ENCODE peak calls at places on chromosomes 1 and 21, in six cellular contexts. N, G, S, D, I and R are unnamed samples.

GRCh38 chr1:29379438-29380073 is 143.2 kb downstream of the PTPRU start:
- DNase-seq in G (peak; percentile 55), D (peak; percentile 44), N (peak; percentile 63), I (peak; percentile 72), S (peak; percentile 38), R (peak; percentile 6)

GRCh38 chr1:239387304-239388231 is 1.2 kb downstream of the CHRM3 start:
- DNase-seq in G (peak; percentile 16), N (no peak), D (no peak), S (no peak), I (peak; percentile 64), R (no peak)

GRCh38 chr1:245969274-245969673 is 537.8 kb downstream of the SMYD3 start:
- DNase-seq in D (no peak), G (peak; percentile 60), I (no peak), S (peak; percentile 93), N (no peak), R (peak; percentile 97)

GRCh38 chr1:177754607-177755006 is 215.3 kb downstream of the SEC16B start:
- DNase-seq in S (no peak), I (no peak), D (no peak), G (no peak), N (no peak), R (no peak)

GRCh38 chr21:36554411-36555157 is 74.7 kb upstream of the CLDN14 start:
- DNase-seq in S (no peak), I (no peak), G (no peak), D (no peak), N (no peak), R (no peak)

GRCh38 chr1:212514782-212515181 is 82.1 kb downstream of the NENF start:
- DNase-seq in N (no peak), D (no peak), S (no peak), G (no peak), I (peak; percentile 52), R (no peak)

GRCh38 chr1:34162852-34163766 is 1.9 kb downstream of the CSMD2 start:
- DNase-seq in I (peak; percentile 90), G (peak; percentile 15), D (peak; percentile 86), S (peak; percentile 74), N (peak; percentile 49), R (peak; percentile 95)

GRCh38 chr21:45640001-45640887 is 3.3 kb upstream of the PCBP3 start:
- DNase-seq in I (no peak), G (no peak), D (no peak), S (no peak), N (no peak), R (no peak)

GRCh38 chr1:171911506-171911905 is 70.2 kb downstream of the DNM3 start:
- DNase-seq in I (peak; percentile 58), D (no peak), S (no peak), N (peak; percentile 11), G (no peak), R (no peak)

GRCh38 chr1:225774276-225775147 is 3.1 kb upstream of the SRP9 start:
- DNase-seq in G (no peak), S (no peak), D (no peak), N (no peak), I (no peak), R (peak; percentile 64)

GRCh38 chr1:12528021-12528852 is 89.8 kb downstream of the DHRS3 start:
- DNase-seq in N (peak; percentile 76), S (peak; percentile 45), I (no peak), G (no peak), D (no peak), R (peak; percentile 39)

GRCh38 chr1:197904126-197904787 is 1.8 kb downstream of the C1orf53 start:
- DNase-seq in G (no peak), N (no peak), S (no peak), I (peak; percentile 31), D (no peak), R (no peak)

GRCh38 chr21:38933731-38934130 is 128.0 kb downstream of the ETS2 start:
- DNase-seq in S (no peak), G (no peak), N (no peak), D (no peak), I (no peak), R (no peak)

GRCh38 chr1:230752407-230752806 is 5.2 kb downstream of the CAPN9 start:
- DNase-seq in G (no peak), S (no peak), N (no peak), D (no peak), I (no peak), R (no peak)

GRCh38 chr1:67429528-67430357 is 459 bp downstream of the SERBP1 start:
- DNase-seq in S (no peak), N (peak; percentile 22), G (peak; percentile 35), D (no peak), I (peak; percentile 56), R (no peak)

GRCh38 chr1:82706741-82707140 is 906.0 kb downstream of the ADGRL2 start:
- DNase-seq in N (no peak), I (no peak), S (peak; percentile 26), G (no peak), D (no peak), R (peak; percentile 36)

GRCh38 chr1:163131981-163132380 is 62.8 kb downstream of the RGS4 start:
- DNase-seq in G (no peak), S (no peak), N (no peak), I (no peak), D (no peak), R (no peak)

GRCh38 chr1:153375511-153375910 is at the start of gene S100A12:
- DNase-seq in I (no peak), G (peak; percentile 94), D (no peak), N (no peak), S (peak; percentile 70), R (peak; percentile 89)

GRCh38 chr1:28926629-28927441 is 12.5 kb downstream of the EPB41 start:
- DNase-seq in S (peak; percentile 4), G (no peak), D (no peak), N (peak; percentile 80), I (peak; percentile 23), R (no peak)

GRCh38 chr1:27885620-27886352 is 13.4 kb downstream of the THEMIS2 start:
- DNase-seq in S (no peak), G (no peak), I (no peak), N (no peak), D (no peak), R (no peak)

GRCh38 chr1:43554444-43554992 is 23.8 kb downstream of the PTPRF start:
- DNase-seq in D (no peak), S (peak; percentile 50), G (peak; percentile 32), N (peak; percentile 64), I (peak; percentile 69), R (peak; percentile 38)

GRCh38 chr1:208029381-208030319 is 118.7 kb upstream of the CD34 start:
- DNase-seq in G (no peak), N (no peak), D (no peak), S (peak; percentile 74), I (no peak), R (peak; percentile 78)

GRCh38 chr1:222127526-222128152 is 385.8 kb upstream of the DUSP10 start:
- DNase-seq in G (no peak), N (no peak), D (no peak), S (peak; percentile 55), I (no peak), R (no peak)

GRCh38 chr1:234230414-234230862 is 142.8 kb upstream of the COA6 start:
- DNase-seq in S (no peak), G (no peak), I (no peak), N (no peak), D (no peak), R (peak; percentile 49)

GRCh38 chr1:53371851-53372250 is 44.0 kb upstream of the LRP8 start:
- DNase-seq in S (no peak), G (no peak), I (no peak), N (no peak), D (no peak), R (no peak)

GRCh38 chr1:166844791-166845190 is 5.5 kb downstream of the POGK start:
- DNase-seq in D (no peak), I (no peak), S (no peak), G (no peak), N (no peak), R (no peak)

GRCh38 chr21:44478124-44478800 is 23.0 kb downstream of the LRRC3 start:
- DNase-seq in D (no peak), G (no peak), S (no peak), I (no peak), N (no peak), R (no peak)

GRCh38 chr1:101474039-101474665 is 237.3 kb downstream of the S1PR1 start:
- DNase-seq in I (peak; percentile 69), S (no peak), N (peak; percentile 22), D (no peak), G (peak; percentile 34), R (no peak)

DNA sequence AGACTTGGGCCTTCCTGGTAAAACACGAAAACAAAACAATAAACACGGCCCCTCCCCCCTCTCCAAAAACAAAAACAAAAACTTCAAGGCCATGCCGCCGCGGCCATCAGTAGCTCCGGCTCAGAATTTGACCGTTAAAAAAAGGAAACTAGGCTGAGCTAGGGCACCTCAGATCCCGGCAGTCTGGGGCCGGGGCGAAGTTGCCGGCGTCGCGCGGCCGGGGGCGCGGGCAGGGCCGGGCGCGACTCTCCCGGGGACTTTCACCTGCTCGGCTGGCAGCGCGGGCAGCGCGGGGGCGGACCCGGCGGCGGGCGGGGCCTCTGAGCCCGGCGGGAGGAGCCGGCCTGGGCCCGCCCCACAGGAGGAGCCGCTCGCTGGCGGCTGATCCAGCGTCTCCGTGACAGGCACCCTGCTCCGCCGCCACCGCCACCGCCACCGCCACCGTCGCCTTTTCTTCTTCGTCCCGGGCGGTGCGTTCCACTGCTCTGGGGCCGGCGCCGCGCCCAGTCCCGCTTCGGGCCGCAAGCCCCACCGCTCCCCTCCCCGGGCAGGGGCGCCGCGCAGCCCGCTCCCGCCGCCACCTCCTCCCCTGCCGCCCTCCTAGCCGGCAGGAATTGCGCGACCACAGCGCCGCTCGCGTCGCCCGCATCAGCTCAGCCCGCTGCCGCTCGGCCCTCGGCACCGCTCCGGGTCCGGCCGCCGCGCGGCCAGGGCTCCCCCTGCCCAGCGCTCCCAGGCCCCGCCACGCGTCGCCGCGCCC is at the start of gene NOS1AP:
- DNase-seq in G (peak; percentile 68), D (no peak), N (peak; percentile 87), S (no peak), I (peak; percentile 93), R (no peak)
- H3K4me2 ChIP-seq in G (peak within 1 kb of the TSS; percentile 98), D (peak within 1 kb of the TSS; percentile 97), N (peak within 1 kb of the TSS; percentile 73), S (peak within 1 kb of the TSS; percentile 80), I (peak within 1 kb of the TSS; percentile 90), R (peak within 1 kb of the TSS; percentile 96)

GRCh38 chr1:21451981-21452411 is 12.1 kb downstream of the NBPF3 start:
- DNase-seq in S (peak; percentile 62), N (no peak), I (no peak), D (no peak), G (no peak), R (peak; percentile 32)

GRCh38 chr1:21447311-21447710 is 7.4 kb downstream of the NBPF3 start:
- DNase-seq in N (no peak), S (no peak), G (no peak), D (no peak), I (no peak), R (no peak)

GRCh38 chr1:21449906-21450305 is 10.0 kb downstream of the NBPF3 start:
- DNase-seq in N (no peak), D (no peak), S (peak; percentile 41), I (no peak), G (peak; percentile 15), R (peak; percentile 62)

GRCh38 chr1:21451212-21451611 is 11.3 kb downstream of the NBPF3 start:
- DNase-seq in G (no peak), S (peak; percentile 91), I (no peak), D (no peak), N (no peak), R (peak; percentile 84)
- H3K9ac ChIP-seq in G (no peak overlapping the region), S (peak overlapping the region; percentile 42), I (no peak overlapping the region), D (no peak overlapping the region), N (no peak overlapping the region), R (no peak overlapping the region)

GRCh38 chr1:13759072-13759471 is 59.1 kb downstream of the PRDM2 start:
- DNase-seq in N (no peak), G (peak; percentile 86), I (no peak), D (no peak), S (no peak), R (no peak)
- H3K4me3 ChIP-seq in N (no peak overlapping the region), G (peak overlapping the region; percentile 21), I (no peak overlapping the region), D (no peak overlapping the region), S (no peak overlapping the region), R (no peak overlapping the region)

GRCh38 chr1:186739515-186739914 is 59.3 kb upstream of the PTGS2 start:
- DNase-seq in N (no peak), I (no peak), D (no peak), S (no peak), G (peak; percentile 40), R (no peak)
- H3K4me2 ChIP-seq in N (no peak overlapping the region), I (no peak overlapping the region), D (no peak overlapping the region), S (no peak overlapping the region), G (peak overlapping the region; percentile 11), R (no peak overlapping the region)